ENCODE peak calls at places on chromosome 13, in seven cellular contexts. L is fibroblast of mammary gland, E is adrenal gland, W is HFF-Myc, M is AG04450, H is kidney epithelial cell, Q is lower leg skin. V is an unnamed sample.

GRCh38 chr13:33194820-33195692 is 90.5 kb downstream of the STARD13 start:
- DNase-seq in L (peak; percentile 93), E (no peak), W (peak; percentile 87), M (peak; percentile 79), H (peak; percentile 80), Q (no peak), V (peak; percentile 88)

GRCh38 chr13:21971662-21972635 is 301.1 kb downstream of the FGF9 start:
- DNase-seq in L (no peak), E (no peak), W (no peak), M (peak; percentile 85), H (no peak), Q (no peak), V (no peak)

GRCh38 chr13:59750860-59751259 is 412.9 kb downstream of the DIAPH3 start:
- DNase-seq in L (peak; percentile 37), E (no peak), W (peak; percentile 49), M (peak; percentile 13), H (peak; percentile 28), Q (no peak), V (peak; percentile 57)

GRCh38 chr13:43544011-43544410 is 242.8 kb downstream of the ENOX1 start:
- DNase-seq in L (peak; percentile 73), E (no peak), W (no peak), M (no peak), H (no peak), Q (no peak), V (no peak)

GRCh38 chr13:42215578-42216421 is 56.2 kb upstream of the AKAP11 start:
- DNase-seq in L (peak; percentile 48), E (peak; percentile 45), W (peak; percentile 22), M (peak; percentile 15), H (no peak), Q (no peak), V (peak; percentile 19)

GRCh38 chr13:110593430-110594130 is 21.8 kb upstream of the NAXD start:
- DNase-seq in L (peak; percentile 75), E (peak; percentile 52), W (peak; percentile 31), M (no peak), H (peak; percentile 19), Q (no peak), V (peak; percentile 38)

GRCh38 chr13:98202026-98202425 is 25.0 kb upstream of the RNF113B start:
- DNase-seq in L (no peak), E (no peak), W (no peak), M (no peak), H (no peak), Q (no peak), V (no peak)

GRCh38 chr13:33537691-33538090 is 252.1 kb upstream of the STARD13 start:
- DNase-seq in L (peak; percentile 46), E (no peak), W (no peak), M (no peak), H (no peak), Q (no peak), V (no peak)

GRCh38 chr13:28503182-28503980 is 8.5 kb upstream of the FLT1 start:
- DNase-seq in L (no peak), E (no peak), W (no peak), M (no peak), H (no peak), Q (no peak), V (no peak)

GRCh38 chr13:99386911-99387788 is 80.0 kb upstream of the GPR183 start:
- DNase-seq in L (peak; percentile 32), E (peak; percentile 78), W (no peak), M (no peak), H (no peak), Q (peak; percentile 91), V (no peak)

GRCh38 chr13:52925775-52926285 is 77.4 kb upstream of the PCDH8 start:
- DNase-seq in L (no peak), E (peak; percentile 39), W (no peak), M (no peak), H (no peak), Q (no peak), V (no peak)

GRCh38 chr13:41137241-41137640 is 4.6 kb upstream of the KBTBD6 start:
- DNase-seq in L (no peak), E (no peak), W (no peak), M (no peak), H (no peak), Q (no peak), V (no peak)

GRCh38 chr13:54799621-54800226 is 1771.1 kb downstream of the OLFM4 start:
- DNase-seq in L (no peak), E (no peak), W (no peak), M (no peak), H (no peak), Q (no peak), V (no peak)

GRCh38 chr13:69306766-69307165 is 800.9 kb upstream of the ATXN8OS start:
- DNase-seq in L (no peak), E (no peak), W (no peak), M (no peak), H (no peak), Q (no peak), V (no peak)

GRCh38 chr13:57629391-57629804 is 2.1 kb upstream of the PCDH17 start:
- DNase-seq in L (no peak), E (peak; percentile 21), W (no peak), M (no peak), H (no peak), Q (no peak), V (no peak)

GRCh38 chr13:28451482-28452217 is 43.3 kb downstream of the FLT1 start:
- DNase-seq in L (no peak), E (no peak), W (no peak), M (no peak), H (no peak), Q (no peak), V (no peak)

GRCh38 chr13:66003558-66003957 is 1226.6 kb downstream of the PCDH9 start:
- DNase-seq in L (no peak), E (no peak), W (no peak), M (no peak), H (no peak), Q (no peak), V (no peak)
- TF ChIP-seq CTCF in L (no peak), E (no peak), W (no peak), M (no peak), H (no peak), Q (no peak), V (no peak)

DNA sequence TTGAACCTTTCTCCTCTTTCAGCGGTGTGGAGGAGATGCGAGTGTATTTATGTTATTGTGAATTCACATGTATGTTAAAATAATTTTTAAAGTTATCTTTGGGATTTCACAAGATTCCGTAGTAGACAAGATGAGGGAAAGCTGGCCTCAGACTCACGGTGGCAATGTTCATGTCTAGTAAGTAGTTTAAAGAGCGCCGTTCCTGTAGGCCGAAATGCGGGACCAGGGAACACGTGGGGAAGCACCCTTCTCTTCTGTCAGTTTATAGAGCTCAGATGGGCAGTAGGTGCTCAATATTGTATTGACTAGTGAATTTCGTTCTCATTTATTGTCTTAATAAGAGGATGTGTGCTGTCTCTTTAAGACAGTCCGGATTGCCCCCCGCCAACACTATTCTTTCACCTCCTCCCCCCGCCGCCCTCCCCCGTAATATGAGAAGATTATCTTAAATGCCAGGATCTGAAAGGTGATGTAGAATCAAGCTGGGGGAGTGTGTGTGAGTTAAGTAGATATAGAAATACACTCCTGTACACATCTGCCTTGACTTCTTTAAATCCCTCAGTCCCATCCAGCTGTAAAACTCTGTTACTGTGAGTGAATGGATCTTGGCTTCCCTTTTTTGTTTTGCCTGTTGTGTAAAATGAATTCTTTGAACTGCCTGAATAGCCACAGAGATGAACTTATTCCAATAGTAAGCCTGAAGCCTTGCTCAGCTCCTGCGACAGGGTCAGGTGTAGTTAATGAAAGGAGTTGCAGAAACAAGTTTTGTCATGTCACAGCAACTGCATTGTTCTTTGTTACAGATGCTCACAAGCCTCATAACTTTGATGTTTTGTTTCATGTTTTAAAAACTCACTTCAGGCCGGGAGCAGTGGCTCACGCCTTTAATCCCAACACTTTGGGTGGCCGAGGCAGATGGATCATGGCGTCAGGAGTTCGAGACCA is 1.2 kb downstream of the LAMP1 start:
- DNase-seq in L (peak; percentile 13), E (no peak), W (no peak), M (no peak), H (no peak), Q (no peak), V (no peak)
- H3K4me3 ChIP-seq in L (peak overlapping the region; percentile 90), E (peak overlapping the region; percentile 98), W (peak overlapping the region; percentile 98), M (peak overlapping the region; percentile 88), H (peak overlapping the region; percentile 93), Q (peak overlapping the region; percentile 80), V (peak overlapping the region; percentile 90)

GRCh38 chr13:80276371-80277289 is 64.3 kb downstream of the SPRY2 start:
- DNase-seq in L (peak; percentile 7), E (no peak), W (no peak), M (no peak), H (peak; percentile 69), Q (no peak), V (peak; percentile 51)
- TF ChIP-seq CTCF in L (no peak), E (no peak), W (no peak), M (no peak), H (peak; percentile 8), Q (no peak), V (peak; percentile 20)

DNA sequence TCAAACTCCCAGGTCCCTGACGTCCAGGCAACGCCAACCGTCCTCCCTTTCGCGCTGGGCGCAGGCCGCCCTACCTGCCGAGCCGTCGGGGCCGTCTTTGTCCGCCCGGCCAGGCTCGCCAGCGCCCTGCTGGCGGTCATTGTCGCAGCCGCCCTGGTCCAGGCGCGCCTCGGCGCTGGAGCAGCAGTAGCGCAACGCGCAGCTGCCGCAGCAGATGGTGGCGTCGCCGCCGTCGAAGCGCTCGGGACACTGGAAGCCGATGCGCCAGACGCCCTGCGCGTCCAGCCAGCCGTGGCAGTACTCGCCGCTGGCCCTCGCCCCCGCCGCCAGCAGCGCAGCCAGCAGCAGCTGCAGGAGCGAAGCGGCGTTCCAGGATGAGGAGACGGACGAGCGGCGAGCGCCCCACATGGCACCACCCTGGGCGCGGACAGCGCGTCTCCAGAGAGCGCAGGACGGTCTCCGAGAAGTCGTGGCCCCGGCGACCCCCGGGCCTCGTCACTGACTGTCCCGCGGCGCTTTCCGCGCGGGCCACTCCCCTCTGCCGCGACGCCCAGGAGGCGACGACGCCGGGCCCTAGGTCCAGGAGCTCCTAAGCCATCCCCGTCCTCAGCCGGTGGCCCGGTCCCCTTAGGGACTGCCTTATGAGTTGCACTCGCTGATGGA is 1.1 kb downstream of the SHISA2 start:
- DNase-seq in L (no peak), E (no peak), W (no peak), M (no peak), H (no peak), Q (no peak), V (no peak)
- H3K4me3 ChIP-seq in L (no peak overlapping the region), E (peak overlapping the region; percentile 60), W (no peak overlapping the region), M (no peak overlapping the region), H (peak overlapping the region; percentile 92), Q (no peak overlapping the region), V (peak overlapping the region; percentile 59)

GRCh38 chr13:75875450-75875849 is 239.3 kb downstream of the LMO7 start:
- DNase-seq in L (no peak), E (no peak), W (no peak), M (no peak), H (no peak), Q (no peak), V (no peak)

GRCh38 chr13:75879656-75880055 is 243.5 kb downstream of the LMO7 start:
- DNase-seq in L (no peak), E (no peak), W (no peak), M (no peak), H (no peak), Q (no peak), V (no peak)

GRCh38 chr13:75873499-75873898 is 237.4 kb downstream of the LMO7 start:
- DNase-seq in L (no peak), E (no peak), W (no peak), M (no peak), H (no peak), Q (no peak), V (no peak)

GRCh38 chr13:75877092-75877491 is 241.0 kb downstream of the LMO7 start:
- DNase-seq in L (no peak), E (no peak), W (no peak), M (no peak), H (no peak), Q (no peak), V (no peak)

GRCh38 chr13:75876371-75877050 is 240.4 kb downstream of the LMO7 start:
- DNase-seq in L (peak; percentile 76), E (peak; percentile 59), W (peak; percentile 33), M (peak; percentile 26), H (peak; percentile 10), Q (no peak), V (peak; percentile 43)
- TF ChIP-seq CTCF in L (peak; percentile 95), E (peak; percentile 93), W (peak; percentile 94), M (peak; percentile 92), H (peak; percentile 88), Q (no peak), V (peak; percentile 91)

V was measured in astrocyte of the cerebellum.